ENCODE peak calls at places on chromosomes 2 and 18, in eight cellular contexts. R, J, N, G, Y, P, C and S are unnamed samples.

GRCh38 chr2:8115966-8116365 is 565.9 kb upstream of the ID2 start:
- DNase-seq in R (no peak), J (no peak), N (no peak), G (no peak), Y (no peak), P (no peak), C (peak; percentile 65), S (peak; percentile 82)

GRCh38 chr2:8312861-8313768 is 368.7 kb upstream of the ID2 start:
- DNase-seq in R (no peak), J (no peak), N (no peak), G (peak; percentile 22), Y (no peak), P (peak; percentile 59), C (peak; percentile 24), S (no peak)

GRCh38 chr2:116975580-116975979 is 838.9 kb upstream of the DDX18 start:
- DNase-seq in R (no peak), J (no peak), N (no peak), G (no peak), Y (no peak), P (no peak), C (no peak), S (no peak)

GRCh38 chr2:211329421-211329820 is 773.0 kb downstream of the CPS1 start:
- DNase-seq in R (no peak), J (no peak), N (no peak), G (no peak), Y (no peak), P (no peak), C (no peak), S (no peak)

GRCh38 chr2:23566236-23567142 is 181.5 kb downstream of the KLHL29 start:
- DNase-seq in R (no peak), J (peak; percentile 59), N (no peak), G (no peak), Y (no peak), P (peak; percentile 43), C (peak; percentile 13), S (no peak)

GRCh38 chr2:95573866-95574265 is 17.9 kb upstream of the TRIM43 start:
- DNase-seq in R (no peak), J (no peak), N (no peak), G (no peak), Y (no peak), P (no peak), C (no peak), S (no peak)

GRCh38 chr2:192070099-192070498 is 124.6 kb downstream of the TMEFF2 start:
- DNase-seq in R (no peak), J (no peak), N (no peak), G (no peak), Y (no peak), P (no peak), C (peak; percentile 45), S (no peak)

GRCh38 chr2:85266424-85267041 is 61.3 kb downstream of the TGOLN2 start:
- DNase-seq in R (no peak), J (peak; percentile 50), N (peak; percentile 20), G (peak; percentile 35), Y (no peak), P (peak; percentile 63), C (peak; percentile 67), S (peak; percentile 43)

GRCh38 chr18:9137168-9138066 is 836 bp downstream of the ANKRD12 start:
- DNase-seq in R (no peak), J (peak; percentile 74), N (no peak), G (peak; percentile 62), Y (peak; percentile 73), P (peak; percentile 57), C (peak; percentile 80), S (peak; percentile 29)

GRCh38 chr18:74532511-74533025 is 1.7 kb upstream of the CNDP1 start:
- DNase-seq in R (no peak), J (no peak), N (no peak), G (no peak), Y (no peak), P (no peak), C (no peak), S (no peak)

GRCh38 chr2:134079373-134079772 is 174.5 kb upstream of the MGAT5 start:
- DNase-seq in R (no peak), J (no peak), N (no peak), G (no peak), Y (no peak), P (peak; percentile 24), C (no peak), S (no peak)

GRCh38 chr2:26191316-26192159 is 18.6 kb downstream of the GAREM2 start:
- DNase-seq in R (no peak), J (no peak), N (no peak), G (no peak), Y (no peak), P (no peak), C (no peak), S (no peak)

GRCh38 chr18:14914771-14915170 is 166.8 kb downstream of the ANKRD30B start:
- DNase-seq in R (no peak), J (no peak), N (no peak), G (no peak), Y (no peak), P (no peak), C (no peak), S (no peak)

GRCh38 chr18:73458186-73458964 is 590.6 kb upstream of the NETO1 start:
- DNase-seq in R (no peak), J (no peak), N (no peak), G (no peak), Y (no peak), P (no peak), C (peak; percentile 80), S (no peak)

GRCh38 chr2:18284331-18284730 is 276.1 kb downstream of the RDH14 start:
- DNase-seq in R (no peak), J (no peak), N (no peak), G (no peak), Y (no peak), P (no peak), C (no peak), S (no peak)

GRCh38 chr18:2883137-2883671 is 36.4 kb downstream of the EMILIN2 start:
- DNase-seq in R (no peak), J (no peak), N (no peak), G (no peak), Y (no peak), P (peak; percentile 23), C (no peak), S (no peak)

GRCh38 chr18:78402966-78403365 is 576.7 kb upstream of the SALL3 start:
- DNase-seq in R (no peak), J (no peak), N (no peak), G (no peak), Y (no peak), P (no peak), C (no peak), S (no peak)

GRCh38 chr2:196407675-196408265 is 231.7 kb upstream of the CCDC150 start:
- DNase-seq in R (no peak), J (no peak), N (no peak), G (no peak), Y (no peak), P (no peak), C (no peak), S (no peak)